ENCODE peak calls at places on chromosomes 4 and X, in four cellular contexts. One of them, this sample, is unnamed.

GRCh38 chr4:4606321-4606720 is 64.5 kb upstream of the STX18 start:
- DNase-seq in HFF-Myc: no peak
- DNase-seq in T-cell: no peak
- DNase-seq in AG08395: peak
- DNase-seq in this sample: peak

GRCh38 chrX:56564182-56564885 is 907 bp downstream of the UBQLN2 start:
- DNase-seq in HFF-Myc: no peak
- DNase-seq in AG08395: no peak
- DNase-seq in T-cell: no peak
- DNase-seq in this sample: peak

GRCh38 chr4:10115657-10116624 is 658 bp downstream of the WDR1 start:
- DNase-seq in HFF-Myc: no peak
- DNase-seq in T-cell: peak
- DNase-seq in AG08395: peak
- DNase-seq in this sample: peak

GRCh38 chr4:17468638-17469221 is 43.2 kb downstream of the QDPR start:
- DNase-seq in T-cell: no peak
- DNase-seq in HFF-Myc: peak
- DNase-seq in AG08395: peak
- DNase-seq in this sample: peak

GRCh38 chrX:7083468-7084396 is 63.8 kb upstream of the STS start:
- DNase-seq in HFF-Myc: peak
- DNase-seq in T-cell: peak
- DNase-seq in AG08395: peak
- DNase-seq in this sample: peak

GRCh38 chrX:41303013-41303412 is 30.9 kb upstream of the DDX3X start:
- DNase-seq in AG08395: no peak
- DNase-seq in T-cell: no peak
- DNase-seq in HFF-Myc: no peak
- DNase-seq in this sample: no peak

GRCh38 chrX:44550563-44550962 is 7.9 kb upstream of the FUNDC1 start:
- DNase-seq in AG08395: no peak
- DNase-seq in T-cell: no peak
- DNase-seq in HFF-Myc: no peak
- DNase-seq in this sample: no peak

GRCh38 chrX:13283968-13284914 is 35.6 kb downstream of the ATXN3L start:
- DNase-seq in HFF-Myc: peak
- DNase-seq in AG08395: peak
- DNase-seq in T-cell: no peak
- DNase-seq in this sample: peak

GRCh38 chrX:17355976-17356375 is 19.0 kb upstream of the NHS start:
- DNase-seq in T-cell: no peak
- DNase-seq in AG08395: no peak
- DNase-seq in HFF-Myc: no peak
- DNase-seq in this sample: no peak

GRCh38 chrX:65644621-65645287 is 22.7 kb upstream of the MSN start:
- DNase-seq in AG08395: peak
- DNase-seq in HFF-Myc: peak
- DNase-seq in T-cell: no peak
- DNase-seq in this sample: peak

GRCh38 chr4:152894673-152895072 is 41.5 kb upstream of the FHDC1 start:
- DNase-seq in T-cell: no peak
- DNase-seq in HFF-Myc: no peak
- DNase-seq in AG08395: peak
- DNase-seq in this sample: peak

GRCh38 chr4:55356991-55357461 is 11.0 kb downstream of the SRD5A3 start:
- DNase-seq in AG08395: peak
- DNase-seq in HFF-Myc: no peak
- DNase-seq in T-cell: no peak
- DNase-seq in this sample: peak

GRCh38 chrX:130810561-130810960 is 92.4 kb downstream of the ENOX2 start:
- DNase-seq in T-cell: no peak
- DNase-seq in AG08395: no peak
- DNase-seq in HFF-Myc: no peak
- DNase-seq in this sample: no peak